ENCODE peak calls at places on chromosomes 5 and 9, in eight cellular contexts. Q, V, E, R, B, A, N and J are unnamed samples. For H3K9me3, the result is how much of the 10 kb centered on the place peaks cover.

GRCh38 chr5:173835662-173836061 is 52.5 kb upstream of the CPEB4 start:
- DNase-seq in N (no peak), Q (no peak), A (no peak), B (peak), E (no peak), R (no peak), V (no peak), J (no peak)

GRCh38 chr5:107487056-107487461 is 183.7 kb downstream of the EFNA5 start:
- DNase-seq in B (peak), V (no peak), A (no peak), R (no peak), E (no peak), Q (no peak), N (no peak), J (no peak)

GRCh38 chr9:89592963-89593775 is 11.6 kb upstream of the GADD45G start:
- DNase-seq in E (no peak), A (no peak), R (no peak), Q (no peak), B (no peak), N (no peak), V (no peak), J (no peak)

GRCh38 chr9:130430232-130430631 is 14.5 kb upstream of the ASS1 start:
- DNase-seq in N (no peak), R (no peak), E (no peak), B (peak), A (no peak), Q (peak), V (no peak), J (no peak)

GRCh38 chr9:133708770-133709611 is 29.2 kb downstream of the SARDH start:
- DNase-seq in V (no peak), E (no peak), B (peak), N (peak), Q (peak), R (peak), A (no peak), J (peak)

GRCh38 chr5:142426129-142426641 is 101.4 kb upstream of the SPRY4 start:
- DNase-seq in B (peak), E (no peak), Q (no peak), A (peak), R (peak), N (no peak), V (no peak), J (peak)

GRCh38 chr5:172943283-172943841 is 15.9 kb upstream of the RPL26L1 start:
- DNase-seq in Q (no peak), V (no peak), R (no peak), A (no peak), B (no peak), N (peak), E (no peak), J (no peak)

GRCh38 chr5:61678966-61679365 is 346.9 kb downstream of the ZSWIM6 start:
- DNase-seq in V (no peak), R (no peak), N (no peak), A (no peak), Q (no peak), B (no peak), E (no peak), J (no peak)

GRCh38 chr5:44294492-44294891 is 94.7 kb downstream of the FGF10 start:
- DNase-seq in R (peak), B (peak), E (no peak), A (peak), V (no peak), N (peak), Q (no peak), J (no peak)

GRCh38 chr5:99449786-99450185 is 521.0 kb upstream of the CHD1 start:
- DNase-seq in E (no peak), A (no peak), B (no peak), R (no peak), N (no peak), Q (no peak), V (no peak), J (no peak)

GRCh38 chr9:137313326-137313920 is 11.4 kb upstream of the NRARP start:
- DNase-seq in R (peak), A (no peak), B (peak), Q (peak), V (no peak), N (no peak), E (no peak), J (no peak)

GRCh38 chr9:92402359-92402758 is 2.0 kb downstream of the OGN start:
- DNase-seq in N (no peak), V (no peak), A (no peak), E (no peak), Q (no peak), R (no peak), B (no peak), J (no peak)

GRCh38 chr5:180873628-180874520 is 12.8 kb upstream of the ZFP62 start:
- DNase-seq in A (no peak), V (no peak), B (no peak), N (no peak), R (no peak), Q (no peak), E (no peak), J (no peak)

GRCh38 chr9:78025186-78025585 is 6.4 kb downstream of the GNAQ start:
- DNase-seq in A (no peak), R (no peak), V (no peak), B (no peak), Q (no peak), E (no peak), N (no peak), J (no peak)

GRCh38 chr9:116494815-116495634 is 192.1 kb upstream of the TRIM32 start:
- DNase-seq in N (no peak), R (no peak), V (no peak), A (no peak), B (no peak), E (peak), Q (no peak), J (peak)
- TF ChIP-seq CTCF in N (peak), R (peak), V (peak), A (peak), B (peak), E (peak), Q (peak), J (peak)

GRCh38 chr5:106135473-106135872 is 1535.3 kb downstream of the EFNA5 start:
- DNase-seq in V (no peak), Q (no peak), R (no peak), E (peak), B (no peak), A (no peak), N (no peak), J (no peak)
- H3K27ac ChIP-seq in V (no peak), Q (no peak), R (no peak), E (no peak), B (no peak), A (no peak), N (no peak), J (no peak)

GRCh38 chr5:34409376-34409775 is 246.8 kb upstream of the RAI14 start:
- DNase-seq in V (no peak), B (no peak), A (no peak), N (no peak), R (no peak), Q (no peak), E (no peak), J (no peak)
- H3K9me3 ChIP-seq in V (under half), B (under half), A (under half), N (under half), R (under half), Q (under half), E (under half), J (under half)

DNA sequence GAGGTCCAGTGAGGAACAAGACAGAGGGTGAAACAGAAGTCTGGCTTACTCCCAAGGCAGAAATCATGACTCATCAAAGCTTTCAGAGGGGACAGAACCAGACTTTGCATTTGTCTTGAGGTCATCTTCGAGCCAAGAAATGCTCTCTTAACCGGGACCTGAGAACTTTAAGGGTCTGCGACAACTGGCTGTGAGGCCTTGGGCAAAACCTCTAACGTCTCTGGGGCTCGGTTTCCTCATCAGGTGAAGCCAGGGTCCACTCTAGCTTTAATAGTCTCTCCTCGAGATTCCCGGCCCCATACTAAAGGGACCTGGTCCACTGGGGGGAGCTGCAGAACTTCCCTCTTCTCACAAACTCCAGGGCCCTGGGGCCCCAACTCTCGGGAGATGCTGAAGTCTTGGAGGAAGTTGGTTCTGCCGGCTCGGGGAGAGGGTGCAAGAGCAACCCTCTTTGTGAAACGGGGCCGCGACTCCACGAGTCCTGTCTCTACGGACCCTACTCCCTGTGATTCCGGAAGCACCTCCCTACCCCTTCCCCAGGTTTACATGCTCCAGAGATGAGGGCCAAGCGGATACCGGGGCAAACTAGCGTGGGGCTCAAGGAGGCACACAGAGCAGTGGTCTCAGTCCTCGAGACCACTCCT is 2.6 kb downstream of the GLIS3 start:
- DNase-seq in N (peak), E (peak), R (peak), Q (peak), V (peak), B (peak), A (peak), J (peak)
- TF ChIP-seq CTCF in N (peak), E (peak), R (no peak), Q (peak), V (peak), B (peak), A (peak), J (no peak)

GRCh38 chr9:126608551-126608950 is 5.2 kb upstream of the LMX1B start:
- DNase-seq in N (no peak), R (peak), Q (peak), E (no peak), V (no peak), B (no peak), A (no peak), J (no peak)
- H3K27ac ChIP-seq in N (no peak), R (no peak), Q (no peak), E (no peak), V (no peak), B (no peak), A (no peak), J (no peak)

DNA sequence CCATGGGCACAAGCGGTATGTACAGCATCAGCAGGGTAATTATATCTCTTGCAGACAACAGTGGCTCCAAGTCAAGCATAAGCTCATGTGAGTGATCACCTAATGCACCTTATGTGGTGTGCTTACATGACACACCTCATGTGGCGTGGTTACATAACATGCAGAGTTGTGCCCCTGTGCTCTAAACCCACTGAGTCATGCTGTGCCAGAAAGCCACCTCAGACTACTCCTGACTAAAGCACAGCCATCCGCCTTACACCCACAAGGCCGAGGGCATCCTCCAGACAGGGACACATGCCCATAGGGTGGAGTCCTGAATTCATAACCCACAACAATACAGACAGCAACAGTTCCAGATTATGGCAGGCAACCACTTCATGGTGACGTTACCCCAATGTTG is 163.7 kb upstream of the SLC30A5 start:
- DNase-seq in E (no peak), N (no peak), A (no peak), Q (no peak), V (no peak), B (no peak), R (no peak), J (no peak)
- H3K9me3 ChIP-seq in E (under half), N (under half), A (under half), Q (under half), V (under half), B (under half), R (under half), J (under half)

DNA sequence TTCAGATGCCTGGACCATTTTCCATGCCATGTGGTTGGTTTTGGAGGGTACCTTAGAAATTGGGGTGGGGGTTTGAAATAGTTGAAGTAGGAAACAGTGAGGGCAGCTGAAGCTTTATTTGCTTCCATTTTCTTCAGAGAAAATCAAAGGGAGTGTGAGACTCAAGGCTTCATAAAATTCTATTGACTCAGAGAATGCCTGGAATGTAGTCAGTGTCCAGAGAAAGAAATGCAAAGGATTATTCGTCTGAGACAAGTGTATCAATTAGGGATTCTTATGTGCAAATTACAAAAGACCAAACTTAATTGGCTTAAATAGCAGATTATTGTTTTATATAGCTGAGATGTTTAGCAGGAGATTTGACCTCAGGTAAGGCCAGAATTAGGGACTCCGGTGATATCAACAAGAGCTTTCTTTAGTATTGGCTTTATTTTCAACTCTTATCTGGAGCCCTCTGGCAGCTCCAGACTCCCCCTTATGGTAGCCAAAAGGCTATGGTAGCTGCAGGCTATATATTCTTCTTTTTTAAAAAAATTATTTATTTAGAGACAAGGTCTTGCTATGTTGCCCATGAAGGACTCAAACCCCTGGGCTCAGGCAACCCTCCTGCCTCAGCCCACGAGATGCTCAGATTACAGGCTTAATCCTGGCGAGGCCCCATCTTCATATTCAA is 38.9 kb downstream of the PTTG1 start:
- DNase-seq in R (no peak), N (no peak), Q (no peak), A (no peak), B (no peak), V (no peak), E (no peak), J (no peak)
- TF ChIP-seq CTCF in R (no peak), N (no peak), Q (peak), A (no peak), B (no peak), V (no peak), E (peak), J (no peak)

GRCh38 chr9:96523429-96523828 is 73.5 kb downstream of the HABP4 start:
- DNase-seq in Q (no peak), V (no peak), R (no peak), A (peak), N (no peak), E (no peak), B (no peak), J (no peak)

GRCh38 chr9:96522371-96522770 is 72.4 kb downstream of the HABP4 start:
- DNase-seq in E (no peak), N (no peak), B (no peak), A (no peak), Q (no peak), R (no peak), V (no peak), J (no peak)

GRCh38 chr9:96519095-96519494 is 69.1 kb downstream of the HABP4 start:
- DNase-seq in V (no peak), R (no peak), N (no peak), E (no peak), Q (no peak), A (no peak), B (no peak), J (no peak)

GRCh38 chr9:96515629-96516470 is 65.9 kb downstream of the HABP4 start:
- DNase-seq in V (no peak), N (no peak), R (no peak), E (no peak), B (no peak), A (no peak), Q (no peak), J (no peak)

DNA sequence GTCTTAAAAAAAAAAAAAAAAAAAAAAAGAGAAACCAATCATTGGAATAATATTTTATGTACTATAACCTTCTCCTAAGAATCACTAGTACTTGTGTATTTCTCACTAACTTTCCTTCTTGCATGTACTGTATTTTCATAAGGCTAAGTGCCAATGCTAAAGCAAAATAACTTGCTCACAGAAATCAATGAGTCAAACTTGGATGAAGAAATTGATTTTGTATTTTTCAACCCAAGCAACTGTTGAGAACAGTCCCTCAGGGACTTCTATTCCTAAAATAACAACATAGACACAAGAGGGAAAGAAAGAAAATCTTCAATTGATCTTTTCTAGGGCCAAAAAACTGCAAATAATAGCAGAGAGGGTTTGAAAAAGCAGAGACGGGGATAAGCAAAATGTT is 69.8 kb downstream of the HABP4 start:
- DNase-seq in B (no peak), E (no peak), N (no peak), A (no peak), Q (no peak), V (no peak), R (no peak), J (no peak)
- H3K27ac ChIP-seq in B (no peak), E (no peak), N (no peak), A (no peak), Q (no peak), V (no peak), R (no peak), J (no peak)